ENCODE peak calls at places on chromosomes 12 and 14, in four cellular contexts. C is SK-N-SH, F is K562, G is HCT116. T is an unnamed sample.

GRCh38 chr12:1473418-1473817 is 121.0 kb downstream of the FBXL14 start:
- DNase-seq in F (no peak), C (no peak), G (no peak), T (no peak)

GRCh38 chr14:52356025-52356424 is 41.9 kb downstream of the PTGER2 start:
- DNase-seq in F (no peak), G (no peak), C (no peak), T (no peak)

GRCh38 chr14:89415139-89415538 is 1.9 kb downstream of the FOXN3 start:
- DNase-seq in F (no peak), C (no peak), G (no peak), T (no peak)

GRCh38 chr14:64387232-64387737 is 868 bp upstream of the MTHFD1 start:
- DNase-seq in F (peak), G (no peak), C (peak), T (no peak)

GRCh38 chr14:94685166-94685581 is 73.0 kb downstream of the SERPINA3 start:
- DNase-seq in F (no peak), G (no peak), C (peak), T (no peak)

GRCh38 chr14:31090872-31091764 is 64.9 kb upstream of the STRN3 start:
- DNase-seq in C (no peak), F (no peak), G (no peak), T (no peak)

GRCh38 chr14:61253064-61253753 is 27.9 kb downstream of the TMEM30B start:
- DNase-seq in F (no peak), G (no peak), C (no peak), T (no peak)

GRCh38 chr12:126518596-126519200 is 1453.5 kb downstream of the AACS start:
- DNase-seq in G (no peak), F (no peak), C (no peak), T (peak)

GRCh38 chr12:89200217-89200616 is 152.1 kb downstream of the DUSP6 start:
- DNase-seq in G (no peak), F (no peak), C (no peak), T (no peak)

GRCh38 chr14:53273671-53274072 is 120.5 kb upstream of the DDHD1 start:
- DNase-seq in C (no peak), G (no peak), F (peak), T (no peak)

GRCh38 chr12:75257510-75257909 is 47.9 kb upstream of the KCNC2 start:
- DNase-seq in F (no peak), G (no peak), C (no peak), T (no peak)

GRCh38 chr14:40417777-40418401 is 985.7 kb upstream of the FBXO33 start:
- DNase-seq in F (peak), G (peak), C (peak), T (no peak)

GRCh38 chr14:69101331-69101826 is 51.5 kb downstream of the DCAF5 start:
- DNase-seq in F (peak), G (peak), C (peak), T (no peak)

GRCh38 chr14:52960627-52961026 is 9.8 kb upstream of the FERMT2 start:
- DNase-seq in C (no peak), F (no peak), G (no peak), T (no peak)

GRCh38 chr14:60848066-60848465 is 113.5 kb downstream of the MNAT1 start:
- DNase-seq in F (no peak), G (no peak), C (no peak), T (no peak)

GRCh38 chr12:110767863-110768262 is 25.2 kb upstream of the PPP1CC start:
- DNase-seq in G (no peak), F (no peak), C (no peak), T (no peak)

GRCh38 chr12:25817166-25817565 is 141.3 kb upstream of the RASSF8 start:
- DNase-seq in F (no peak), G (no peak), C (no peak), T (no peak)

GRCh38 chr12:14367097-14367661 is 1.7 kb downstream of the ATF7IP start:
- DNase-seq in F (peak), C (no peak), G (no peak), T (no peak)

GRCh38 chr12:6323340-6323994 is 13.0 kb downstream of the PLEKHG6 start:
- DNase-seq in G (peak), F (peak), C (peak), T (peak)

GRCh38 chr12:104788848-104789271 is 169.2 kb downstream of the SLC41A2 start:
- DNase-seq in F (no peak), G (no peak), C (no peak), T (no peak)

GRCh38 chr14:32203928-32204357 is 874 bp upstream of the RNU6-8 start:
- DNase-seq in F (peak), G (no peak), C (peak), T (no peak)

GRCh38 chr14:33914676-33915516 is 36.0 kb downstream of the EGLN3 start:
- DNase-seq in G (peak), C (no peak), F (peak), T (no peak)

GRCh38 chr14:65263161-65263788 is 149.3 kb upstream of the FUT8 start:
- DNase-seq in C (no peak), F (no peak), G (no peak), T (no peak)

GRCh38 chr12:50537538-50537919 is 32.7 kb downstream of the DIP2B start:
- DNase-seq in C (no peak), F (no peak), G (peak), T (peak)

GRCh38 chr14:74955229-74955999 is at the start of gene PGF:
- DNase-seq in C (peak), G (peak), F (peak), T (no peak)

GRCh38 chr14:60965402-60965801 is 15.5 kb downstream of the TRMT5 start:
- DNase-seq in C (no peak), F (no peak), G (no peak), T (no peak)

GRCh38 chr14:50061664-50062437 is 54.5 kb downstream of the VCPKMT start:
- DNase-seq in C (peak), G (no peak), F (peak), T (no peak)

GRCh38 chr12:46455648-46456352 is 83.2 kb upstream of the SLC38A2 start:
- DNase-seq in C (no peak), F (peak), G (peak), T (no peak)

GRCh38 chr12:3042826-3043225 is 34.4 kb upstream of the TSPAN9 start:
- DNase-seq in F (no peak), C (no peak), G (no peak), T (no peak)

DNA sequence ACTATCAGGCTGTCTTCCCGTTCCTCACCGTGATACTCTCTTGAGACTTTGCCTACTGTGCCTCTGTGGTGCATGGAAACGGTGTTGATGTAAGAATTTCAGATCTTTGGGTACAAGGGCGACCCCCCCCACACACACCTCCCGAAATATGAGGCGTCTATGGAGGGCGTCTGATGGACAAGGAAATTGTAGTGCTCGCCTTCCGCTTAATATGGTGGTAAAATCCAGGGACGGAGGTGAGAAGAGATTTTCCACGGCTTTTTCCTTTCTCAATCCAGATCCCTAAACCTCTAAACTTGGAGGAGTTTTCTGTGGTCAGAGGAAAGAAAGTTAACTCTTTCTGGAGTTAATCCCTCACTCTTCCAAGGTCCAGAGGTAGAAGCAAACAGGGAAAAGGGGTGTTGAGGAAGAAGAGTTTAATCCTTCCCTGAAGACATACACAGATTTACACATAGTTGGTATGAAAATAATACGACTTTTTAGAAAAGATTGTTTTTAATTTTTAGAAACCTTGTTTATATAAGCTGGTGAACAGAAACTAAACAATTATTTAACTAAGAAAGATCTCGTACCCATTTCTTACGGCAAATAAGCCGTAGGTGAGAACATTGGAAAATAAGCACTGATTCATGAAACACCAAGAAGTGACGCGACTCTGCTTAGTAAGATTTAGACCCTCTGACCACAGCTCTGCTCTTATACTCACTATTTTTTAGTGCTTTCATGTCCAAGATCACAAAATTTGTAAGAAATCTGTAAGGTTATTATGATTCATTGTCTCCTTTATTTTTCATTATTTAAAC is 23.1 kb upstream of the RNASE12 start:
- DNase-seq in G (no peak), F (no peak), C (no peak), T (no peak)
- H3K4me3 ChIP-seq in G (peak), F (peak), C (peak), T (peak)

GRCh38 chr12:124426594-124427550 is 132.0 kb downstream of the RFLNA start:
- DNase-seq in G (no peak), C (no peak), F (no peak), T (no peak)

GRCh38 chr12:124430491-124430890 is 135.6 kb downstream of the RFLNA start:
- DNase-seq in C (no peak), G (no peak), F (no peak), T (no peak)

GRCh38 chr12:124428136-124428791 is 133.4 kb downstream of the RFLNA start:
- DNase-seq in G (no peak), C (peak), F (no peak), T (no peak)

GRCh38 chr12:124429535-124429934 is 134.6 kb downstream of the RFLNA start:
- DNase-seq in F (no peak), C (no peak), G (no peak), T (no peak)

DNA sequence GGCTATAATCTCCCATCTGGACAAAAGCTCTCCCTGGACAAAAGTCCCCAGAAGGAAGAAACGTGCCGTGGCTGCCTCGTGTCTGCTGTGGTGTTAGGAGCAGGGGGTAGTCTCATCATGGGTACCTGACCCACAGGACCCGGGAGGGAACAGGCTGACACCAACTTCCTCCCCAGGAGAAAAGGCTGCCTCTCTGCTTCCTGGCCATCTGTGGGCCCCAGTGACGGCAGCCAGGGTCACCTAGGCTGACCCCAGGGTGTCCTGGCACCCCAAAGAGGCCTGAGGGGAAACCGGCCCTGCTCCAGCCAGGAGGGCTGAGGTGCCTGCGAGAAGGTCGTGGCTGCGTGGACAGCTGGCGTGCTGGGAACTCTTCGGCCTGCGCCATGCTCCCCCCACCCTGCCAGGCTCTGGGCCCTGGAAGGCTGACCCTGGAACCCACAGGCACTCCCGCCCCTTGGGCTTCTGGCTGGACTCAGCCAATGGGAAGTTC is 133.9 kb downstream of the RFLNA start:
- DNase-seq in F (no peak), G (no peak), C (peak), T (no peak)
- TF ChIP-seq SIN3A in F (no peak), G (no peak), C (no peak), T (no peak)

DNA sequence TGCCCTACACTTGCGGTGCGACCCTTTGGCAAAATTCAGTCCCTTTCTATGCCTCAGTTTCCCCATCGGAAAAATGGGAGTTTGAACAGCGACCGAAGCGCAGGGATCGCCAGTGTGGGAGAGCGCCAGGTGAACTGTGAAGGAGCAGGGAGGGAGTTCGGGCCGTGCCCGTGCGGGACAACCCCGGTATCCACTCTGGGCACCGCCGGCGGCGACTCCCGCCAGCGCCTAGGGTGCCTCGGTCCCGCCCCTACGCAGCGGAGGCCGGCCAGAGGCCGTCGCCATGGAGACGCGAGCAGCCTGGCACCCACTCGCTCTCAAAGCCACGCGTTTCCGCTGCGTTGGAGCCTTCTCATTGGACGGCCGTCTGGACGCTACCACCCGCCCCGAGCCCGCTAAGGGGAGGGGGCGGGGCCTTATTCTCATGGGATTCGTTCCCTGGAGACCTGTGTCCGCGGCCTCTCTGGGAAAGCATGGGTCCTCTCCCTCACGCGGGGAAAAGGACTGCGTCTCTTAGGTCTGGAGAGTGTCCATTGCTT is 729 bp upstream of the MLEC start:
- DNase-seq in G (peak), F (peak), C (peak), T (no peak)
- TF ChIP-seq POLR2AphosphoS5 in G (peak), F (peak), C (peak), T (peak)

DNA sequence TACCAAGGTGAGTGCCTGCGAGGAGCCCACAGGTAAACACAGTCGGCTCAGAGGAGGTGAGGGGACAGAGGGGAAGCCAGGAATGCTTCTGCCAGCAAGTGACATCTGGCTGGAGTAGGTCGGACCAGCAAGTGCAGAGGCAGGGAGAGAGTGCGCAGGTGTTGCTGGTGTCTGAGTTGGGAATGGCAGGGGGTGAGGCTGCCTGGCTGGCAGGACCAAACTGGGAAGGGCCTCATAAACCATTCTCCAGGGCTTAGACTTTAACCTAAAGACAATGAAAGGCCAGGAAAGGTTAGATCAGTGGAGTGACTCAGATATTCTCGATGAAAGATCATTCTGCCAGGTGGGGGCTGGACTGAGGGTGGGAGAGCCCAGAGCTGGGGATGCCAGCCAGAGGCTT is 66.4 kb downstream of the ITPK1 start:
- DNase-seq in C (no peak), F (no peak), G (no peak), T (no peak)
- H3K4me3 ChIP-seq in C (no peak), F (no peak), G (no peak), T (no peak)

GRCh38 chr14:58805057-58805456 is 167.3 kb downstream of the DACT1 start:
- DNase-seq in F (no peak), G (no peak), C (peak), T (no peak)
- TF ChIP-seq SIN3A in F (no peak), G (no peak), C (no peak), T (no peak)

GRCh38 chr12:56158926-56159461 is 835 bp downstream of the MYL6 start:
- DNase-seq in G (no peak), C (peak), F (peak), T (no peak)
- TF ChIP-seq POLR2AphosphoS5 in G (no peak), C (peak), F (peak), T (no peak)

GRCh38 chr14:101230161-101230850 is 326.8 kb upstream of the RTL1 start:
- DNase-seq in F (peak), C (peak), G (no peak), T (no peak)
- H3K4me3 ChIP-seq in F (peak), C (peak), G (no peak), T (no peak)

GRCh38 chr12:48995061-48995879 is 3.9 kb downstream of the DDN start:
- DNase-seq in C (peak), G (peak), F (peak), T (peak)
- TF ChIP-seq SIN3A in C (no peak), G (no peak), F (no peak), T (no peak)

DNA sequence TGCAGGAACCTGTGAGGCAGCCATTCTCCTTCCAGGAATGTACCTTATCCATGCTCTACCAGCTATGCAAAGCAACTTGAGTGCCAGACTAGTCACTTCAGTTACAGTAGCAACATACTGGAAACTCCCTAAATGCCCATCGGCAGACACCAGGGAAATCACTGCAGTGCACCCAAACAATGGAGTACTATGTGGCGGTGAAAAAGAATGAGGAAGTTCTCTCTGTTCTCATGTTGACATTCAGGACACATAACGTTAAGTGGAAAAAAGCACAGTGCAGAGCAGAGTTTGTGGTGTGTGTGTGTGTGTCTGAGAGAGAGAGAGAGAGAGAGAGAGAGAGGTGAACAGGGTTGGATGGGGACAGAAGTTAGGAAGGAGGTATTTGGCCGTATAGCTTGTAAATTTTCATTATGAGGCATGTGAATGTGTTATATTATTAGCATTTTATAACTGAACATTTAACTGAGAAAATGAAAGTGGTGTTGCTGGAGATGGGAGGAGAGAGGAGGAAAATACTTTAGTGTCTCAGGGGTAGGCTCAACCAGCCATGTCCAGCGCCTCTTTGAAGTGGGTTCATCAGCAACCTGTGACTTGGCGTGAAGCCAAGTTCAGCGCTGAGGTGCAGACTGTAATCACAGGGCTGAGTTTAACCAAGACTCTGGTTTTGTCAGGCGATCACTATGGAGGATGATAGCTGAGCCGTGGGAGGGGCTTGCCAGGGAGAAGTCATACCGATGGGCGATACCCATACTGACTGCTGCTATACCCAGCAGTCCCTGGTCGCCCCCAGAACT is 17.3 kb downstream of the TNFAIP2 start:
- DNase-seq in F (peak), G (no peak), C (no peak), T (no peak)
- TF ChIP-seq POLR2AphosphoS5 in F (no peak), G (no peak), C (no peak), T (no peak)

T was measured in Panc1.